ENCODE peak calls at places on chromosome 19, in nine cellular contexts. One of them, this sample, is unnamed.

GRCh38 chr19:30362156-30362754 is 9.9 kb upstream of the ZNF536 start:
- DNase-seq in aorta: no peak
- DNase-seq in testis: no peak
- DNase-seq in ovary: no peak
- DNase-seq in Peyer's patch: no peak
- DNase-seq in cardiac muscle cell: no peak
- DNase-seq in CD8-positive, alpha-beta T cell: no peak
- DNase-seq in neural progenitor cell: no peak
- DNase-seq in mesenchymal stem cell: no peak
- DNase-seq in this sample: no peak

GRCh38 chr19:45670670-45671453 is 2.8 kb downstream of the GIPR start:
- DNase-seq in testis: peak; percentile 85
- DNase-seq in cardiac muscle cell: peak; percentile 95
- DNase-seq in CD8-positive, alpha-beta T cell: peak; percentile 36
- DNase-seq in ovary: no peak
- DNase-seq in Peyer's patch: peak; percentile 67
- DNase-seq in neural progenitor cell: peak; percentile 92
- DNase-seq in mesenchymal stem cell: peak; percentile 88
- DNase-seq in aorta: peak; percentile 89
- DNase-seq in this sample: peak; percentile 45

GRCh38 chr19:22882797-22883196 is 50.7 kb downstream of the ZNF723 start:
- DNase-seq in cardiac muscle cell: no peak
- DNase-seq in CD8-positive, alpha-beta T cell: no peak
- DNase-seq in neural progenitor cell: peak; percentile 2
- DNase-seq in Peyer's patch: no peak
- DNase-seq in ovary: no peak
- DNase-seq in aorta: no peak
- DNase-seq in testis: no peak
- DNase-seq in mesenchymal stem cell: peak; percentile 4
- DNase-seq in this sample: no peak

GRCh38 chr19:42965204-42965603 is 28.2 kb upstream of the PSG7 start:
- DNase-seq in neural progenitor cell: no peak
- DNase-seq in Peyer's patch: no peak
- DNase-seq in ovary: no peak
- DNase-seq in cardiac muscle cell: no peak
- DNase-seq in aorta: no peak
- DNase-seq in CD8-positive, alpha-beta T cell: no peak
- DNase-seq in mesenchymal stem cell: no peak
- DNase-seq in testis: no peak
- DNase-seq in this sample: no peak

GRCh38 chr19:57978586-57979289 is 4.4 kb upstream of the C19orf18 start:
- DNase-seq in mesenchymal stem cell: peak; percentile 32
- DNase-seq in aorta: no peak
- DNase-seq in CD8-positive, alpha-beta T cell: no peak
- DNase-seq in Peyer's patch: no peak
- DNase-seq in testis: no peak
- DNase-seq in neural progenitor cell: no peak
- DNase-seq in ovary: no peak
- DNase-seq in cardiac muscle cell: no peak
- DNase-seq in this sample: no peak

GRCh38 chr19:33177417-33177976 is 16.6 kb upstream of the LRP3 start:
- DNase-seq in aorta: no peak
- DNase-seq in testis: peak; percentile 75
- DNase-seq in mesenchymal stem cell: peak; percentile 91
- DNase-seq in neural progenitor cell: peak; percentile 79
- DNase-seq in Peyer's patch: no peak
- DNase-seq in CD8-positive, alpha-beta T cell: peak; percentile 69
- DNase-seq in cardiac muscle cell: peak; percentile 79
- DNase-seq in ovary: no peak
- DNase-seq in this sample: no peak

GRCh38 chr19:29800086-29800825 is 11.5 kb upstream of the CCNE1 start:
- DNase-seq in mesenchymal stem cell: no peak
- DNase-seq in aorta: peak; percentile 36
- DNase-seq in CD8-positive, alpha-beta T cell: no peak
- DNase-seq in neural progenitor cell: no peak
- DNase-seq in ovary: no peak
- DNase-seq in Peyer's patch: no peak
- DNase-seq in cardiac muscle cell: no peak
- DNase-seq in testis: no peak
- DNase-seq in this sample: no peak

GRCh38 chr19:8988204-8988603 is 22.0 kb downstream of the MUC16 start:
- DNase-seq in neural progenitor cell: peak; percentile 15
- DNase-seq in mesenchymal stem cell: no peak
- DNase-seq in CD8-positive, alpha-beta T cell: no peak
- DNase-seq in ovary: no peak
- DNase-seq in cardiac muscle cell: no peak
- DNase-seq in Peyer's patch: no peak
- DNase-seq in aorta: peak; percentile 3
- DNase-seq in testis: peak; percentile 42
- DNase-seq in this sample: no peak

GRCh38 chr19:40716031-40716654 is 543 bp downstream of the COQ8B start:
- DNase-seq in testis: no peak
- DNase-seq in Peyer's patch: peak; percentile 16
- DNase-seq in aorta: peak; percentile 83
- DNase-seq in mesenchymal stem cell: no peak
- DNase-seq in ovary: peak; percentile 70
- DNase-seq in neural progenitor cell: no peak
- DNase-seq in CD8-positive, alpha-beta T cell: peak; percentile 55
- DNase-seq in cardiac muscle cell: no peak
- DNase-seq in this sample: no peak

GRCh38 chr19:41646589-41647204 is 19.8 kb upstream of the CEACAM4 start:
- DNase-seq in testis: peak; percentile 28
- DNase-seq in mesenchymal stem cell: no peak
- DNase-seq in Peyer's patch: no peak
- DNase-seq in neural progenitor cell: no peak
- DNase-seq in cardiac muscle cell: no peak
- DNase-seq in ovary: no peak
- DNase-seq in CD8-positive, alpha-beta T cell: peak; percentile 16
- DNase-seq in aorta: no peak
- DNase-seq in this sample: no peak

GRCh38 chr19:9986787-9987281 is 23.5 kb downstream of the COL5A3 start:
- DNase-seq in CD8-positive, alpha-beta T cell: no peak
- DNase-seq in cardiac muscle cell: no peak
- DNase-seq in aorta: no peak
- DNase-seq in Peyer's patch: no peak
- DNase-seq in testis: peak; percentile 82
- DNase-seq in ovary: peak; percentile 55
- DNase-seq in neural progenitor cell: peak; percentile 69
- DNase-seq in mesenchymal stem cell: no peak
- DNase-seq in this sample: peak; percentile 57

GRCh38 chr19:1455336-1456120 is 5.6 kb downstream of the APC2 start:
- DNase-seq in testis: peak; percentile 56
- DNase-seq in Peyer's patch: peak; percentile 22
- DNase-seq in ovary: no peak
- DNase-seq in cardiac muscle cell: peak; percentile 53
- DNase-seq in aorta: no peak
- DNase-seq in neural progenitor cell: peak; percentile 70
- DNase-seq in CD8-positive, alpha-beta T cell: no peak
- DNase-seq in mesenchymal stem cell: peak; percentile 54
- DNase-seq in this sample: no peak

GRCh38 chr19:54199401-54199800 is 1.3 kb upstream of the RPS9 start:
- DNase-seq in neural progenitor cell: no peak
- DNase-seq in cardiac muscle cell: no peak
- DNase-seq in testis: no peak
- DNase-seq in aorta: peak; percentile 47
- DNase-seq in mesenchymal stem cell: no peak
- DNase-seq in CD8-positive, alpha-beta T cell: no peak
- DNase-seq in Peyer's patch: no peak
- DNase-seq in ovary: no peak
- DNase-seq in this sample: no peak

GRCh38 chr19:56538761-56539263 is at the start of gene ZFP28:
- DNase-seq in neural progenitor cell: no peak
- DNase-seq in CD8-positive, alpha-beta T cell: no peak
- DNase-seq in Peyer's patch: peak; percentile 70
- DNase-seq in testis: peak; percentile 88
- DNase-seq in cardiac muscle cell: no peak
- DNase-seq in aorta: peak; percentile 92
- DNase-seq in ovary: no peak
- DNase-seq in mesenchymal stem cell: no peak
- DNase-seq in this sample: peak; percentile 89

GRCh38 chr19:11067356-11068113 is 21.7 kb upstream of the LDLR start:
- DNase-seq in cardiac muscle cell: no peak
- DNase-seq in ovary: no peak
- DNase-seq in neural progenitor cell: no peak
- DNase-seq in testis: no peak
- DNase-seq in Peyer's patch: no peak
- DNase-seq in mesenchymal stem cell: peak; percentile 25
- DNase-seq in CD8-positive, alpha-beta T cell: no peak
- DNase-seq in aorta: no peak
- DNase-seq in this sample: no peak

GRCh38 chr19:6590458-6591319 is at the start of gene CD70:
- DNase-seq in CD8-positive, alpha-beta T cell: peak; percentile 6
- DNase-seq in aorta: no peak
- DNase-seq in mesenchymal stem cell: no peak
- DNase-seq in testis: no peak
- DNase-seq in ovary: no peak
- DNase-seq in cardiac muscle cell: peak; percentile 42
- DNase-seq in neural progenitor cell: peak; percentile 80
- DNase-seq in Peyer's patch: peak; percentile 50
- DNase-seq in this sample: no peak

GRCh38 chr19:47432091-47432490 is 12.8 kb upstream of the MEIS3 start:
- DNase-seq in Peyer's patch: no peak
- DNase-seq in aorta: no peak
- DNase-seq in testis: no peak
- DNase-seq in neural progenitor cell: no peak
- DNase-seq in ovary: no peak
- DNase-seq in cardiac muscle cell: no peak
- DNase-seq in CD8-positive, alpha-beta T cell: no peak
- DNase-seq in mesenchymal stem cell: no peak
- DNase-seq in this sample: no peak

DNA sequence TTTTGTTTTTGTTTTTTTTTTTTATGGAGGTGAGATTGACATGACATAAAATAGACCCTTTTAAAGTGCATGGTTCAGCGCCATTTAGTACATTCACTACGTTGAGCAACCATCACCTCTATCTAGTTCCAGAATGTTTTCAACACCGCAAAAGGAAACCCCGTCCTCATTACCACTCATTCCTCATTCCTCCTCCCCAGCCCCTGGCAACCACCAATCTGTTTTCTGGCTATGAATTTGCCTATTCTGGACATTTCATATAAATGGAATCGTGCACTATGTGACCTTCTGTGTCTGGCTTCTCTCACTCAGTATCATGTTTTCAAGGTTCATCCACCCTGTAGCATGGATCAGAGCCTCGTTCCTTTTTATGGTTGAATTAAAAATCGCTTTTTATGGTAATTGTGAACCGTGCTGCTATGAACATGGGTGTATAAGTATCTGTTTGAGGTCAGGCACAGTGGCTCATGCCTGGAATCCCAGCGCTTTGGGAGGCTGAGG is 9.9 kb upstream of the ADGRE5 start:
- DNase-seq in Peyer's patch: no peak
- DNase-seq in neural progenitor cell: no peak
- DNase-seq in aorta: no peak
- DNase-seq in testis: no peak
- DNase-seq in ovary: no peak
- DNase-seq in mesenchymal stem cell: no peak
- DNase-seq in cardiac muscle cell: no peak
- DNase-seq in CD8-positive, alpha-beta T cell: no peak
- DNase-seq in this sample: no peak
- H3K9me3 ChIP-seq in Peyer's patch: no peaks in the 10 kb centered on the region
- H3K9me3 ChIP-seq in neural progenitor cell: no peaks in the 10 kb centered on the region
- H3K9me3 ChIP-seq in aorta: no peaks in the 10 kb centered on the region
- H3K9me3 ChIP-seq in testis: no peaks in the 10 kb centered on the region
- H3K9me3 ChIP-seq in ovary: no peaks in the 10 kb centered on the region
- H3K9me3 ChIP-seq in mesenchymal stem cell: no peaks in the 10 kb centered on the region
- H3K9me3 ChIP-seq in cardiac muscle cell: no peaks in the 10 kb centered on the region
- H3K9me3 ChIP-seq in CD8-positive, alpha-beta T cell: no peaks in the 10 kb centered on the region
- H3K9me3 ChIP-seq in this sample: no peaks in the 10 kb centered on the region

DNA sequence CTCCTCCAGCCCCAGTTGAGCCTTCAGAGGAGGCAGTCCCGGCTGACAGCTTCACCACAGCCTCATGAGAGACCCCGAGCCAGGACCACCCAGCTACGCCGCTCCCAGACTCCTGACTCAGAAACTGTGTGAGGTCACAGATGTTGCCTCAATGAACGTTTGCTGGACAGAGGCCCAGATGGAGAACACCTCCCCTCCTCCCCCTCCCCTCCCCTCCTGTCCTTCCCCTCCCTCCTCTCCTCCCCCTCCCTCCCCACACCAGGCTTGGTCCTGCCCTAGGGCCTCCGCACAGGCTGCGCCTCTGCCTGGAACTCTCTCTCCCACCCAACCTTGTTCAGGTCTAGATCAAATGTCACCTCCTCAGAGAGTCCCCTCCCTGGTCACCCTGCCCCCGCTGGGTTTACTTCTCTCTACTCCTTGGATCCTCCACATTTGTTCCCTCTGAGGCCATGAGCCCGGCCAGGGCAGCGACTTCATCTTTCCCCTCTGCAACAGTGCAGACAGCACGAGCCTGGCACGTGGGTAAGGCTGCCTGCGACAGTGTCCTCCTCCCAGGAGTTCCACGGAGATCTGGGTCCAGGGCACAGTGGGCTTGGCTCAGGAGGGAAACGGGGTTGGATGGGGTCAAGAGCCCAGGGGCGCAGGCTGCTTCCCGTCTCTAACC is 17.4 kb downstream of the PIP5K1C start:
- DNase-seq in ovary: no peak
- DNase-seq in testis: no peak
- DNase-seq in cardiac muscle cell: no peak
- DNase-seq in mesenchymal stem cell: peak; percentile 85
- DNase-seq in aorta: no peak
- DNase-seq in Peyer's patch: no peak
- DNase-seq in neural progenitor cell: peak; percentile 56
- DNase-seq in CD8-positive, alpha-beta T cell: no peak
- DNase-seq in this sample: no peak
- H3K4me3 ChIP-seq in ovary: no peak overlapping the region
- H3K4me3 ChIP-seq in testis: no peak overlapping the region
- H3K4me3 ChIP-seq in cardiac muscle cell: no peak overlapping the region
- H3K4me3 ChIP-seq in mesenchymal stem cell: no peak overlapping the region
- H3K4me3 ChIP-seq in aorta: no peak overlapping the region
- H3K4me3 ChIP-seq in Peyer's patch: no peak overlapping the region
- H3K4me3 ChIP-seq in neural progenitor cell: no peak overlapping the region
- H3K4me3 ChIP-seq in CD8-positive, alpha-beta T cell: no peak overlapping the region
- H3K4me3 ChIP-seq in this sample: no peak overlapping the region

DNA sequence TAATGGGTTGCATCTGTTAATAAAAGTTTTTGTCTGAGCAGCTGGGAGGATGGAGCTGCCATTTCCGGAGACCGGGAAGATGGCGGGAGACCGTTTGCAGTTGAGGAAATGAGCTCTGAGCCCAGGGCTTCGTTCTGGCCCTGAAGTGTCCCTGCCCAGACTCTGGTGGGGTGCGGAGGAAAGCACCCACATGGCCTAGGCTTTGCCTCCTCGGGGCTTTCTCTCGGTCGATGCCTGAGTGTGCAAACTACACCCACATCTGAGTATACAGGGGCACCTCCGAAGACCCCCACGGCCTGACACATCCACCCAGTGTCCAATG is 15.6 kb upstream of the NANOS3 start:
- DNase-seq in testis: no peak
- DNase-seq in Peyer's patch: no peak
- DNase-seq in cardiac muscle cell: no peak
- DNase-seq in ovary: no peak
- DNase-seq in mesenchymal stem cell: no peak
- DNase-seq in CD8-positive, alpha-beta T cell: no peak
- DNase-seq in neural progenitor cell: no peak
- DNase-seq in aorta: no peak
- DNase-seq in this sample: no peak
- H3K27ac ChIP-seq in testis: peak overlapping the region; percentile 74
- H3K27ac ChIP-seq in Peyer's patch: peak overlapping the region; percentile 83
- H3K27ac ChIP-seq in cardiac muscle cell: no peak overlapping the region
- H3K27ac ChIP-seq in ovary: peak overlapping the region; percentile 76
- H3K27ac ChIP-seq in mesenchymal stem cell: peak overlapping the region; percentile 96
- H3K27ac ChIP-seq in CD8-positive, alpha-beta T cell: peak overlapping the region; percentile 71
- H3K27ac ChIP-seq in neural progenitor cell: no peak overlapping the region
- H3K27ac ChIP-seq in aorta: peak overlapping the region; percentile 53
- H3K27ac ChIP-seq in this sample: peak overlapping the region; percentile 97

GRCh38 chr19:37563518-37563917 is 31.1 kb downstream of the ZNF571 start:
- DNase-seq in ovary: no peak
- DNase-seq in CD8-positive, alpha-beta T cell: no peak
- DNase-seq in testis: no peak
- DNase-seq in Peyer's patch: no peak
- DNase-seq in neural progenitor cell: no peak
- DNase-seq in mesenchymal stem cell: no peak
- DNase-seq in cardiac muscle cell: no peak
- DNase-seq in aorta: no peak
- DNase-seq in this sample: no peak
- H3K9me3 ChIP-seq in ovary: peaks cover 13% of the 10 kb centered on the region
- H3K9me3 ChIP-seq in CD8-positive, alpha-beta T cell: peaks cover 67% of the 10 kb centered on the region
- H3K9me3 ChIP-seq in testis: no peaks in the 10 kb centered on the region
- H3K9me3 ChIP-seq in Peyer's patch: peaks cover 99% of the 10 kb centered on the region
- H3K9me3 ChIP-seq in neural progenitor cell: peaks cover 76% of the 10 kb centered on the region
- H3K9me3 ChIP-seq in mesenchymal stem cell: peaks cover 19% of the 10 kb centered on the region
- H3K9me3 ChIP-seq in cardiac muscle cell: peaks cover 14% of the 10 kb centered on the region
- H3K9me3 ChIP-seq in aorta: peaks cover 22% of the 10 kb centered on the region
- H3K9me3 ChIP-seq in this sample: no peaks in the 10 kb centered on the region